ENCODE peak calls at places on chromosomes 16 and 17, in four cellular contexts. One of them, this sample, is unnamed.

GRCh38 chr16:17469011-17469741 is 1.6 kb downstream of the XYLT1 start:
- DNase-seq in SK-N-SH: peak; percentile 34
- DNase-seq in ovary: peak; percentile 27
- DNase-seq in A549: no peak
- DNase-seq in this sample: no peak

GRCh38 chr17:39675390-39676082 is 7.3 kb downstream of the PNMT start:
- DNase-seq in ovary: no peak
- DNase-seq in SK-N-SH: no peak
- DNase-seq in A549: no peak
- DNase-seq in this sample: no peak

GRCh38 chr17:79082311-79083190 is 7.9 kb downstream of the ENGASE start:
- DNase-seq in A549: peak; percentile 57
- DNase-seq in SK-N-SH: peak; percentile 96
- DNase-seq in ovary: peak; percentile 53
- DNase-seq in this sample: no peak

GRCh38 chr16:57387598-57388354 is 15.5 kb downstream of the CX3CL1 start:
- DNase-seq in ovary: no peak
- DNase-seq in SK-N-SH: no peak
- DNase-seq in A549: no peak
- DNase-seq in this sample: no peak

GRCh38 chr16:19162085-19162484 is 6.0 kb upstream of the SYT17 start:
- DNase-seq in A549: peak; percentile 16
- DNase-seq in SK-N-SH: no peak
- DNase-seq in ovary: no peak
- DNase-seq in this sample: no peak

GRCh38 chr17:77579717-77580116 is 378.8 kb upstream of the TNRC6C start:
- DNase-seq in A549: no peak
- DNase-seq in ovary: no peak
- DNase-seq in SK-N-SH: no peak
- DNase-seq in this sample: peak; percentile 6

GRCh38 chr16:2586241-2586640 is 48.4 kb downstream of the PDPK1 start:
- DNase-seq in ovary: no peak
- DNase-seq in A549: no peak
- DNase-seq in SK-N-SH: peak; percentile 51
- DNase-seq in this sample: no peak

GRCh38 chr16:77227745-77228144 is 28.5 kb downstream of the SYCE1L start:
- DNase-seq in SK-N-SH: no peak
- DNase-seq in A549: no peak
- DNase-seq in ovary: no peak
- DNase-seq in this sample: no peak

GRCh38 chr17:37884516-37884915 is 39.7 kb upstream of the TBC1D3K start:
- DNase-seq in A549: no peak
- DNase-seq in SK-N-SH: no peak
- DNase-seq in ovary: no peak
- DNase-seq in this sample: no peak

GRCh38 chr17:13306310-13306962 is 288.6 kb upstream of the ELAC2 start:
- DNase-seq in ovary: no peak
- DNase-seq in SK-N-SH: peak; percentile 60
- DNase-seq in A549: peak; percentile 81
- DNase-seq in this sample: no peak

GRCh38 chr17:31492880-31493655 is 101.6 kb downstream of the RAB11FIP4 start:
- DNase-seq in SK-N-SH: no peak
- DNase-seq in A549: no peak
- DNase-seq in ovary: no peak
- DNase-seq in this sample: no peak

GRCh38 chr17:39231587-39232551 is 6.1 kb upstream of the STAC2 start:
- DNase-seq in ovary: no peak
- DNase-seq in A549: peak; percentile 50
- DNase-seq in SK-N-SH: peak; percentile 86
- DNase-seq in this sample: no peak

GRCh38 chr17:64190468-64190867 is 60.5 kb upstream of the ERN1 start:
- DNase-seq in ovary: no peak
- DNase-seq in A549: no peak
- DNase-seq in SK-N-SH: peak; percentile 75
- DNase-seq in this sample: no peak

GRCh38 chr16:1183235-1183907 is 30.5 kb downstream of the CACNA1H start:
- DNase-seq in ovary: peak; percentile 86
- DNase-seq in A549: peak; percentile 69
- DNase-seq in SK-N-SH: peak; percentile 55
- DNase-seq in this sample: no peak

GRCh38 chr17:21291357-21291756 is 6.8 kb downstream of the MAP2K3 start:
- DNase-seq in ovary: no peak
- DNase-seq in SK-N-SH: no peak
- DNase-seq in A549: no peak
- DNase-seq in this sample: no peak

GRCh38 chr16:52976539-52977167 is 76.0 kb downstream of the CHD9NB start:
- DNase-seq in ovary: no peak
- DNase-seq in SK-N-SH: peak; percentile 14
- DNase-seq in A549: peak; percentile 39
- DNase-seq in this sample: no peak

GRCh38 chr17:29504711-29505110 is 62.1 kb downstream of the ABHD15 start:
- DNase-seq in SK-N-SH: no peak
- DNase-seq in A549: no peak
- DNase-seq in ovary: no peak
- DNase-seq in this sample: no peak

GRCh38 chr17:71726320-71726719 is 394.5 kb upstream of the SOX9 start:
- DNase-seq in A549: no peak
- DNase-seq in SK-N-SH: no peak
- DNase-seq in ovary: no peak
- DNase-seq in this sample: no peak

GRCh38 chr16:89498839-89499238 is 8.5 kb upstream of the ANKRD11 start:
- DNase-seq in SK-N-SH: no peak
- DNase-seq in ovary: no peak
- DNase-seq in A549: no peak
- DNase-seq in this sample: no peak

GRCh38 chr17:80943346-80944145 is 48.1 kb upstream of the CHMP6 start:
- DNase-seq in A549: no peak
- DNase-seq in ovary: no peak
- DNase-seq in SK-N-SH: no peak
- DNase-seq in this sample: peak; percentile 50

GRCh38 chr17:45923511-45924268 is 29.3 kb downstream of the MAPT start:
- DNase-seq in SK-N-SH: no peak
- DNase-seq in A549: no peak
- DNase-seq in ovary: no peak
- DNase-seq in this sample: no peak

GRCh38 chr17:76255801-76256429 is 9.2 kb upstream of the UBALD2 start:
- DNase-seq in A549: no peak
- DNase-seq in SK-N-SH: no peak
- DNase-seq in ovary: no peak
- DNase-seq in this sample: no peak

GRCh38 chr17:12815642-12816141 is 26.4 kb downstream of the ARHGAP44 start:
- DNase-seq in A549: no peak
- DNase-seq in ovary: no peak
- DNase-seq in SK-N-SH: no peak
- DNase-seq in this sample: no peak

GRCh38 chr16:825298-826061 is 24.9 kb upstream of the GNG13 start:
- DNase-seq in A549: no peak
- DNase-seq in ovary: peak; percentile 86
- DNase-seq in SK-N-SH: peak; percentile 77
- DNase-seq in this sample: no peak

GRCh38 chr17:258906-259305 is 77.5 kb upstream of the DOC2B start:
- DNase-seq in SK-N-SH: no peak
- DNase-seq in ovary: no peak
- DNase-seq in A549: no peak
- DNase-seq in this sample: no peak

GRCh38 chr17:79742589-79742918 is 11.8 kb downstream of the ENPP7 start:
- DNase-seq in SK-N-SH: no peak
- DNase-seq in A549: no peak
- DNase-seq in ovary: no peak
- DNase-seq in this sample: no peak

GRCh38 chr16:22318690-22319358 is 21.6 kb downstream of the POLR3E start:
- DNase-seq in A549: peak; percentile 55
- DNase-seq in SK-N-SH: peak; percentile 54
- DNase-seq in ovary: no peak
- DNase-seq in this sample: no peak

GRCh38 chr17:39602533-39603303 is 5.0 kb downstream of the NEUROD2 start:
- DNase-seq in A549: no peak
- DNase-seq in SK-N-SH: no peak
- DNase-seq in ovary: no peak
- DNase-seq in this sample: no peak

GRCh38 chr17:6643460-6644125 is 2.7 kb downstream of the TXNDC17 start:
- DNase-seq in SK-N-SH: no peak
- DNase-seq in A549: no peak
- DNase-seq in ovary: no peak
- DNase-seq in this sample: no peak

GRCh38 chr16:22671301-22672076 is 142.5 kb upstream of the HS3ST2 start:
- DNase-seq in A549: no peak
- DNase-seq in ovary: no peak
- DNase-seq in SK-N-SH: no peak
- DNase-seq in this sample: no peak

GRCh38 chr16:85148959-85149358 is 36.7 kb upstream of the CIBAR2 start:
- DNase-seq in SK-N-SH: no peak
- DNase-seq in ovary: no peak
- DNase-seq in A549: peak; percentile 56
- DNase-seq in this sample: no peak
- TF ChIP-seq EP300 in SK-N-SH: no peak
- TF ChIP-seq EP300 in ovary: no peak
- TF ChIP-seq EP300 in A549: no peak
- TF ChIP-seq EP300 in this sample: no peak

GRCh38 chr17:50799582-50799981 is 32.3 kb upstream of the ANKRD40CL start:
- DNase-seq in A549: no peak
- DNase-seq in ovary: no peak
- DNase-seq in SK-N-SH: no peak
- DNase-seq in this sample: no peak
- TF ChIP-seq EP300 in A549: no peak
- TF ChIP-seq EP300 in ovary: no peak
- TF ChIP-seq EP300 in SK-N-SH: no peak
- TF ChIP-seq EP300 in this sample: no peak

GRCh38 chr17:43768382-43768781 is 9.8 kb upstream of the SOST start:
- DNase-seq in A549: no peak
- DNase-seq in ovary: no peak
- DNase-seq in SK-N-SH: no peak
- DNase-seq in this sample: no peak
- TF ChIP-seq EP300 in A549: no peak
- TF ChIP-seq EP300 in ovary: no peak
- TF ChIP-seq EP300 in SK-N-SH: no peak
- TF ChIP-seq EP300 in this sample: no peak

DNA sequence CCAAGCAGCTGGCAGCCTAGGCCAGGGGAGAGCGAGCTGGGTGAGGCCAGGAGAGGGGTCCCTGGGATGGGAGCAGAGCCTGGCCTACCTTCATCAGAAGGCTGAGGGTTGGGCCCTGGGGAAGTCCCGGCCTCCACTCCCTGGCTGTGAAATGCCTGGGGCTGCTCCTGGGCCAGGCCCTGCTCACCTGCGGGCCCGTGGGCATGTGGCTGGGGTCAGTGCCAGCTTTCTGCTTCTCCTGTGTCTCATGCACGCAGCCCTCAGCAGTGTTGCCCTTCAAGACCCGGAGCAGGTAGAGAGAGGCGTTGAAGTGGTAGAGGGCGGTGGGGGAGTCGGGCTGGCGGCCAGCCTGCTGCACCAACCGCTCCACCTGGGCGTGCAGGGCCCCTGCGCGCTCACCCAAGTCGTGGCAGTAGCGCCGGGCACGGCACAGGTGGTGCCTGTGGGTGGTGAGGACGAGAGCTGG is 12.4 kb downstream of the MYBBP1A start:
- DNase-seq in SK-N-SH: no peak
- DNase-seq in ovary: no peak
- DNase-seq in A549: no peak
- DNase-seq in this sample: no peak
- TF ChIP-seq EP300 in SK-N-SH: no peak
- TF ChIP-seq EP300 in ovary: no peak
- TF ChIP-seq EP300 in A549: no peak
- TF ChIP-seq EP300 in this sample: no peak

DNA sequence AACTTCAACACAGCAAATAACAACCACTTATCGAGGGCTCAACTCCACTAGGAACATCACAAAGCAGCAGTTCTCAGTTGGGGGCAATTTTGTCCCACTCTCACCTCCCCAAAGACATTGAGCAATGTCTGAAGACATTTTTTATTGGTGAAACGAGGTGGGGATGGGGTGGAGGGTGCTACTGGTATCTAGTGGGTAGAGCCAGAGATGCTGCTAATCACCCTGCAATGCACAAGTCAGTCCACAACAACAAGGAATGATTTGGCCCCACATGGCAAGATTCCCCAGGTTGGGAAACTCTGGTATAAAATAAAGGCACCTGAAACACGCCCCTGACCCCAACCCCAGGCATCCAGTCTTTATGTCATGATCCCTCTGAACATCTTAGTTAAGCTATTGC is 33.3 kb downstream of the TLE7 start:
- DNase-seq in A549: no peak
- DNase-seq in SK-N-SH: no peak
- DNase-seq in ovary: no peak
- DNase-seq in this sample: no peak
- TF ChIP-seq EP300 in A549: no peak
- TF ChIP-seq EP300 in SK-N-SH: no peak
- TF ChIP-seq EP300 in ovary: no peak
- TF ChIP-seq EP300 in this sample: no peak

GRCh38 chr16:50881331-50881830 is 139.5 kb downstream of the CYLD start:
- DNase-seq in A549: no peak
- DNase-seq in SK-N-SH: no peak
- DNase-seq in ovary: no peak
- DNase-seq in this sample: no peak

GRCh38 chr16:50880926-50881325 is 139.0 kb downstream of the CYLD start:
- DNase-seq in ovary: no peak
- DNase-seq in A549: no peak
- DNase-seq in SK-N-SH: no peak
- DNase-seq in this sample: no peak

GRCh38 chr16:50878536-50878935 is 136.7 kb downstream of the CYLD start:
- DNase-seq in SK-N-SH: no peak
- DNase-seq in A549: no peak
- DNase-seq in ovary: no peak
- DNase-seq in this sample: no peak

GRCh38 chr16:50878966-50879615 is 137.2 kb downstream of the CYLD start:
- DNase-seq in SK-N-SH: no peak
- DNase-seq in ovary: no peak
- DNase-seq in A549: no peak
- DNase-seq in this sample: no peak

GRCh38 chr16:50879873-50880695 is 138.2 kb downstream of the CYLD start:
- DNase-seq in SK-N-SH: no peak
- DNase-seq in A549: peak; percentile 6
- DNase-seq in ovary: no peak
- DNase-seq in this sample: no peak
- TF ChIP-seq EP300 in SK-N-SH: no peak
- TF ChIP-seq EP300 in A549: no peak
- TF ChIP-seq EP300 in ovary: no peak
- TF ChIP-seq EP300 in this sample: no peak

GRCh38 chr16:55917373-55917919 is 42.3 kb upstream of the CES5A start:
- DNase-seq in SK-N-SH: no peak
- DNase-seq in A549: no peak
- DNase-seq in ovary: no peak
- DNase-seq in this sample: no peak

GRCh38 chr16:55922662-55923061 is 47.5 kb upstream of the CES5A start:
- DNase-seq in A549: no peak
- DNase-seq in ovary: no peak
- DNase-seq in SK-N-SH: no peak
- DNase-seq in this sample: no peak
- TF ChIP-seq EP300 in A549: no peak
- TF ChIP-seq EP300 in ovary: no peak
- TF ChIP-seq EP300 in SK-N-SH: no peak
- TF ChIP-seq EP300 in this sample: no peak

This sample was measured in suprapubic skin.